ENCODE peak calls at places on chromosomes 1 and 21, in five cellular contexts. J is fibroblast of mammary gland; E is CD4-positive, alpha-beta T cell; D is endothelial cell; Y is IMR-90. F is an unnamed sample.

GRCh38 chr1:73859227-73859626 is 338.7 kb downstream of the LRRIQ3 start:
- DNase-seq in J (no peak), E (no peak), D (no peak), Y (no peak), F (no peak)

GRCh38 chr1:32993215-32993566 is 28.6 kb upstream of the RNF19B start:
- DNase-seq in J (no peak), E (no peak), D (no peak), Y (no peak), F (no peak)

GRCh38 chr1:19436716-19437476 is 48.4 kb downstream of the CAPZB start:
- DNase-seq in J (peak; percentile 82), E (no peak), D (no peak), Y (no peak), F (peak; percentile 77)

GRCh38 chr1:172293379-172293778 is 127.1 kb upstream of the C1orf105 start:
- DNase-seq in J (no peak), E (no peak), D (no peak), Y (peak; percentile 77), F (no peak)

GRCh38 chr1:234840843-234841242 is 230.9 kb upstream of the IRF2BP2 start:
- DNase-seq in J (no peak), E (no peak), D (no peak), Y (no peak), F (no peak)

GRCh38 chr1:47675047-47675675 is 237.3 kb downstream of the FOXD2 start:
- DNase-seq in J (no peak), E (no peak), D (no peak), Y (no peak), F (no peak)

GRCh38 chr1:115377411-115377810 is 39.4 kb upstream of the NGF start:
- DNase-seq in J (peak; percentile 43), E (no peak), D (no peak), Y (peak; percentile 53), F (peak; percentile 41)

GRCh38 chr1:93015590-93015989 is 54.3 kb upstream of the DIPK1A start:
- DNase-seq in J (peak; percentile 65), E (no peak), D (no peak), Y (peak; percentile 54), F (peak; percentile 26)

GRCh38 chr1:18868354-18868753 is 8.9 kb upstream of the TAS1R2 start:
- DNase-seq in J (no peak), E (no peak), D (no peak), Y (no peak), F (no peak)

GRCh38 chr1:226990133-226990716 is 50.1 kb downstream of the COQ8A start:
- DNase-seq in J (no peak), E (peak; percentile 40), D (no peak), Y (no peak), F (peak; percentile 42)

GRCh38 chr1:64133036-64133435 is 70.4 kb upstream of the UBE2U start:
- DNase-seq in J (peak; percentile 100), E (no peak), D (no peak), Y (peak; percentile 92), F (peak; percentile 91)

GRCh38 chr1:200372095-200372884 is 37.5 kb downstream of the ZNF281 start:
- DNase-seq in J (peak; percentile 92), E (no peak), D (no peak), Y (peak; percentile 88), F (peak; percentile 89)

GRCh38 chr1:204746838-204747442 is 61.4 kb upstream of the LRRN2 start:
- DNase-seq in J (peak; percentile 48), E (peak; percentile 27), D (peak; percentile 63), Y (peak; percentile 41), F (peak; percentile 58)

GRCh38 chr1:86429122-86429725 is 5.3 kb downstream of the CLCA2 start:
- DNase-seq in J (peak; percentile 14), E (no peak), D (no peak), Y (no peak), F (peak; percentile 57)

GRCh38 chr1:231937013-231937754 is 310.6 kb downstream of the DISC1 start:
- DNase-seq in J (no peak), E (no peak), D (no peak), Y (no peak), F (no peak)

GRCh38 chr1:217275617-217276398 is 355.1 kb downstream of the GPATCH2 start:
- DNase-seq in J (peak; percentile 90), E (no peak), D (no peak), Y (peak; percentile 88), F (peak; percentile 74)

GRCh38 chr21:15054089-15054488 is 10.7 kb downstream of the NRIP1 start:
- DNase-seq in J (no peak), E (no peak), D (no peak), Y (no peak), F (no peak)

GRCh38 chr21:34192646-34193285 is 119.4 kb downstream of the MRPS6 start:
- DNase-seq in J (no peak), E (no peak), D (no peak), Y (no peak), F (no peak)

GRCh38 chr1:3566004-3566885 is 45.1 kb downstream of the MEGF6 start:
- DNase-seq in J (no peak), E (no peak), D (no peak), Y (no peak), F (no peak)

GRCh38 chr1:59077739-59078503 is 219.0 kb upstream of the FGGY start:
- DNase-seq in J (no peak), E (no peak), D (no peak), Y (no peak), F (no peak)

GRCh38 chr21:14864211-14865021 is 200.4 kb downstream of the NRIP1 start:
- DNase-seq in J (peak; percentile 84), E (peak; percentile 7), D (peak; percentile 68), Y (peak; percentile 86), F (peak; percentile 83)

GRCh38 chr1:220370041-220370700 is 97.9 kb upstream of the RAB3GAP2 start:
- DNase-seq in J (peak; percentile 94), E (no peak), D (no peak), Y (peak; percentile 70), F (peak; percentile 22)

GRCh38 chr1:46062651-46063319 is 69.6 kb downstream of the PIK3R3 start:
- DNase-seq in J (peak; percentile 24), E (no peak), D (no peak), Y (peak; percentile 22), F (peak; percentile 11)

GRCh38 chr1:65605621-65606020 is 185.2 kb downstream of the LEPR start:
- DNase-seq in J (peak; percentile 5), E (no peak), D (no peak), Y (peak; percentile 3), F (peak; percentile 63)

GRCh38 chr1:77424236-77424635 is 142.4 kb downstream of the AK5 start:
- DNase-seq in J (peak; percentile 64), E (no peak), D (no peak), Y (peak; percentile 74), F (peak; percentile 56)

GRCh38 chr1:91795601-91796389 is 90.2 kb downstream of the TGFBR3 start:
- DNase-seq in J (peak; percentile 84), E (no peak), D (no peak), Y (peak; percentile 77), F (peak; percentile 60)

GRCh38 chr1:57605933-57606332 is 182.1 kb upstream of the DAB1 start:
- DNase-seq in J (no peak), E (no peak), D (no peak), Y (no peak), F (no peak)

GRCh38 chr1:226002667-226003501 is 3.7 kb upstream of the SDE2 start:
- DNase-seq in J (peak; percentile 49), E (no peak), D (peak; percentile 21), Y (peak; percentile 6), F (peak; percentile 77)

GRCh38 chr1:159054427-159054826 is 22.1 kb downstream of the AIM2 start:
- DNase-seq in J (no peak), E (no peak), D (no peak), Y (peak; percentile 25), F (no peak)

GRCh38 chr1:221397606-221398005 is 344.3 kb downstream of the DUSP10 start:
- DNase-seq in J (no peak), E (no peak), D (no peak), Y (no peak), F (no peak)

GRCh38 chr1:110084226-110085078 is 14.0 kb upstream of the ALX3 start:
- DNase-seq in J (peak; percentile 19), E (no peak), D (no peak), Y (peak; percentile 54), F (peak; percentile 48)

GRCh38 chr1:3869751-3870301 is 12.6 kb downstream of the DFFB start:
- DNase-seq in J (no peak), E (no peak), D (no peak), Y (no peak), F (peak; percentile 14)

GRCh38 chr1:92804721-92805169 is 19.8 kb upstream of the EVI5 start:
- DNase-seq in J (peak; percentile 87), E (no peak), D (peak; percentile 16), Y (peak; percentile 99), F (peak; percentile 97)

GRCh38 chr1:62058951-62059350 is 135.7 kb upstream of the L1TD1 start:
- DNase-seq in J (no peak), E (no peak), D (no peak), Y (no peak), F (no peak)

GRCh38 chr21:36169465-36170128 is 13.0 kb downstream of the DOP1B start:
- DNase-seq in J (no peak), E (no peak), D (no peak), Y (no peak), F (no peak)
- TF ChIP-seq CTCF in J (peak; percentile 5), E (no peak), D (no peak), Y (no peak), F (no peak)

GRCh38 chr1:205810448-205811157 is 2.4 kb downstream of the SLC41A1 start:
- DNase-seq in J (no peak), E (no peak), D (peak; percentile 25), Y (no peak), F (peak; percentile 43)
- TF ChIP-seq CTCF in J (peak; percentile 20), E (peak; percentile 32), D (peak; percentile 30), Y (peak; percentile 22), F (peak; percentile 23)

DNA sequence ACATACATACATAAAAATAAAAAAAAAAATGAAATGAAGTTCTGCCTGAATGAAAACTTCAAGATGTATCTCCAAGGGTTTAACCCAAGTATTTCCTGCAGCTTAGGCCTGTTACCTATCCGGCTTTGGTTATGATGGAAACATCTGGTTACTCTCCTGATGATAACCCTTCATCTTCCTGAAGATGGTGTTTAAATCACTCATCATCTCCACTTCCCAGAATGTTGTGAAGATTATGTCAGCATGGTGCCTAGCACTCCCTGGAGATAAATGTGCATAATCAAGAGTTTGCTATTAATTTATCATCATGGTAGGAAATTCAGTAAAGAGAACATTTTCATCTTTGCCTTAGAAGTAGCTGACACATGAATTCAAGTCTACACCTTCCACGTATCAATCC is 52.9 kb upstream of the ZNF326 start:
- DNase-seq in J (no peak), E (no peak), D (no peak), Y (no peak), F (no peak)
- TF ChIP-seq CTCF in J (no peak), E (no peak), D (no peak), Y (no peak), F (no peak)

DNA sequence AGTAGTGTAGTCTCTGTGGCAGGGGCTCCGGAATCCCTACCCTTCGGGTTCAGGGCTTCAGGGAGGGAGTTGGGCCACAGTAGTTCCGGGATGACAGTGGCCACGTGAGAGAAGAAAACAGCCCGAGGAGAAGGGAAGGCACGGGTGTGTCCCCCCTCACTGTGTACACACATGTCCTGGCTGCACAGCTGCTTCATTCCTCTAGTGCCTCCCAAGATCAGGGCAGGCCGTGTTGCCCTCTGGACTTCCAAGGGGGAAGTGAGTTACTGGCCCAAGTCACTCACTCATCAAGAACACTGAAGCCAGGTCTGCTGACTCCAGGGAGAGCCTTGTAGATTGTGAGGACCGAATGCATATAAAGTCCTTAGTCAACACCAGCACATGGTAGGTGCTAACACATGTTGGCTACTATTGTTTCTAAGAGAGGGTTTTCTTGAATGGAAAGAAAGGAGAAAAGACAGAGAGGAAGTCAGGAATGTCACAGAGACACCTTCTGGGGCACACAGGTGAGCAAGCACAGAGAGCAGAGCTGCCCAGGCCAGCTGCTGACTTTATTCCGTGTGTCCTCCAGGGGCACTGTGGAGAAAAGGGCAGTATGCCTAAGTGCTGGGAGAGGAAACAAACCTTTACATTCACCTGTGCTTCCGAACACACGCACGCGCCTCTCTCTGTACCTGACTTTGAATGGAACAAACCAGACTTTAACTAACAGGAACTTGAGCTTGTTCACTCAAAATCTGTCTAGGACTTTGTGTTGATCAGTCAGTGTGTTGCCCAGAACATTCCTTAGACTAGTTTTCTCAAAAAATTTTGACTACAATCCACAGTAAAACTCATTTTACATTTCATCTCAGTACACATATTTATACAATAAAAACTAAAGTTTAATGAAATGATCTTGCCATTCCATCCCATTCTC is 40.0 kb downstream of the LHX4 start:
- DNase-seq in J (no peak), E (no peak), D (no peak), Y (no peak), F (no peak)
- TF ChIP-seq CTCF in J (peak; percentile 29), E (no peak), D (peak; percentile 14), Y (peak; percentile 27), F (peak; percentile 28)

F was measured in cardiac fibroblast.